ENCODE peak calls at places on chromosomes 7 and 10, in five cellular contexts. K is HCT116, L is HepG2, Q is K562, J is H1. A is an unnamed sample.

GRCh38 chr10:49177391-49178355 is 10.5 kb downstream of the TMEM273 start:
- DNase-seq in K (peak), L (peak), Q (peak), J (no peak), A (no peak)

GRCh38 chr7:128672927-128673517 is 930 bp downstream of the GARIN1A start:
- DNase-seq in K (peak), L (no peak), Q (peak), J (peak), A (peak)

GRCh38 chr10:113073549-113074189 is 123.6 kb downstream of the TCF7L2 start:
- DNase-seq in K (peak), L (peak), Q (peak), J (peak), A (peak)

GRCh38 chr7:55532150-55532917 is 40.0 kb downstream of the VOPP1 start:
- DNase-seq in K (no peak), L (no peak), Q (no peak), J (no peak), A (no peak)

GRCh38 chr10:78849115-78849514 is 219.7 kb upstream of the ZMIZ1 start:
- DNase-seq in K (no peak), L (no peak), Q (no peak), J (no peak), A (no peak)

GRCh38 chr10:43249962-43250624 is 16.8 kb downstream of the RASGEF1A start:
- DNase-seq in K (no peak), L (no peak), Q (no peak), J (no peak), A (no peak)

GRCh38 chr10:34869128-34869836 is 54.2 kb upstream of the PARD3 start:
- DNase-seq in K (no peak), L (peak), Q (no peak), J (no peak), A (no peak)

GRCh38 chr10:52566471-52567246 is 205.9 kb downstream of the MBL2 start:
- DNase-seq in K (peak), L (peak), Q (no peak), J (no peak), A (no peak)

GRCh38 chr7:23491502-23491901 is 21.2 kb upstream of the IGF2BP3 start:
- DNase-seq in K (no peak), L (no peak), Q (no peak), J (no peak), A (no peak)

GRCh38 chr10:71088054-71088453 is 124.3 kb upstream of the UNC5B start:
- DNase-seq in K (no peak), L (no peak), Q (no peak), J (no peak), A (no peak)

GRCh38 chr10:114560144-114560543 is 97.9 kb downstream of the ABLIM1 start:
- DNase-seq in K (no peak), L (no peak), Q (no peak), J (no peak), A (no peak)

GRCh38 chr7:30255096-30255769 is 29.2 kb upstream of the ZNRF2 start:
- DNase-seq in K (no peak), L (peak), Q (no peak), J (no peak), A (no peak)

GRCh38 chr7:138842111-138842510 is 44.1 kb upstream of the ATP6V0A4 start:
- DNase-seq in K (no peak), L (no peak), Q (peak), J (peak), A (peak)

GRCh38 chr10:123134915-123135414 is 805 bp upstream of the HMX3 start:
- DNase-seq in K (no peak), L (no peak), Q (peak), J (no peak), A (no peak)

GRCh38 chr7:34758111-34758601 is 100.1 kb downstream of the NPSR1 start:
- DNase-seq in K (no peak), L (peak), Q (no peak), J (no peak), A (no peak)

GRCh38 chr10:113708640-113709039 is 28.9 kb downstream of the CASP7 start:
- DNase-seq in K (no peak), L (no peak), Q (no peak), J (no peak), A (no peak)

GRCh38 chr7:55348502-55348901 is 16.6 kb upstream of the LANCL2 start:
- DNase-seq in K (no peak), L (no peak), Q (no peak), J (no peak), A (no peak)

GRCh38 chr7:26191233-26191973 is 9.1 kb downstream of the HNRNPA2B1 start:
- DNase-seq in K (no peak), L (no peak), Q (no peak), J (no peak), A (no peak)

GRCh38 chr10:9209105-9209798 is 1154.8 kb downstream of the GATA3 start:
- DNase-seq in K (peak), L (peak), Q (peak), J (peak), A (peak)

GRCh38 chr10:15451137-15452094 is 80.3 kb upstream of the FAM171A1 start:
- DNase-seq in K (no peak), L (no peak), Q (peak), J (no peak), A (no peak)

GRCh38 chr10:126115021-126115610 is 218.8 kb downstream of the FANK1 start:
- DNase-seq in K (no peak), L (no peak), Q (no peak), J (no peak), A (no peak)

GRCh38 chr7:128904381-128905197 is 5.9 kb downstream of the KCP start:
- DNase-seq in K (peak), L (peak), Q (peak), J (no peak), A (peak)

GRCh38 chr10:51369903-51370302 is 295.6 kb downstream of the PRKG1 start:
- DNase-seq in K (no peak), L (no peak), Q (no peak), J (no peak), A (no peak)

GRCh38 chr10:124232686-124233545 is 139.5 kb upstream of the CHST15 start:
- DNase-seq in K (no peak), L (no peak), Q (no peak), J (no peak), A (no peak)

GRCh38 chr10:7525314-7526016 is 114.6 kb upstream of the SFMBT2 start:
- DNase-seq in K (peak), L (peak), Q (peak), J (no peak), A (peak)

GRCh38 chr10:130800281-130800680 is 511.2 kb downstream of the TCERG1L start:
- DNase-seq in K (no peak), L (no peak), Q (no peak), J (no peak), A (no peak)

GRCh38 chr7:80060218-80060806 is 74.3 kb upstream of the GNAI1 start:
- DNase-seq in K (peak), L (peak), Q (no peak), J (no peak), A (peak)

GRCh38 chr10:60377955-60378354 is 11.7 kb downstream of the ANK3 start:
- DNase-seq in K (no peak), L (no peak), Q (no peak), J (no peak), A (no peak)

GRCh38 chr7:107152011-107152410 is 16.8 kb upstream of the HBP1 start:
- DNase-seq in K (no peak), L (no peak), Q (no peak), J (no peak), A (no peak)

GRCh38 chr10:84258034-84258695 is 13.3 kb downstream of the RGR start:
- DNase-seq in K (no peak), L (no peak), Q (no peak), J (no peak), A (no peak)

GRCh38 chr10:84261236-84261635 is 16.4 kb downstream of the RGR start:
- DNase-seq in K (no peak), L (no peak), Q (no peak), J (no peak), A (no peak)

GRCh38 chr10:84257343-84258020 is 12.6 kb downstream of the RGR start:
- DNase-seq in K (no peak), L (no peak), Q (no peak), J (no peak), A (no peak)

GRCh38 chr10:84254552-84255137 is 9.8 kb downstream of the RGR start:
- DNase-seq in K (no peak), L (no peak), Q (no peak), J (no peak), A (no peak)

DNA sequence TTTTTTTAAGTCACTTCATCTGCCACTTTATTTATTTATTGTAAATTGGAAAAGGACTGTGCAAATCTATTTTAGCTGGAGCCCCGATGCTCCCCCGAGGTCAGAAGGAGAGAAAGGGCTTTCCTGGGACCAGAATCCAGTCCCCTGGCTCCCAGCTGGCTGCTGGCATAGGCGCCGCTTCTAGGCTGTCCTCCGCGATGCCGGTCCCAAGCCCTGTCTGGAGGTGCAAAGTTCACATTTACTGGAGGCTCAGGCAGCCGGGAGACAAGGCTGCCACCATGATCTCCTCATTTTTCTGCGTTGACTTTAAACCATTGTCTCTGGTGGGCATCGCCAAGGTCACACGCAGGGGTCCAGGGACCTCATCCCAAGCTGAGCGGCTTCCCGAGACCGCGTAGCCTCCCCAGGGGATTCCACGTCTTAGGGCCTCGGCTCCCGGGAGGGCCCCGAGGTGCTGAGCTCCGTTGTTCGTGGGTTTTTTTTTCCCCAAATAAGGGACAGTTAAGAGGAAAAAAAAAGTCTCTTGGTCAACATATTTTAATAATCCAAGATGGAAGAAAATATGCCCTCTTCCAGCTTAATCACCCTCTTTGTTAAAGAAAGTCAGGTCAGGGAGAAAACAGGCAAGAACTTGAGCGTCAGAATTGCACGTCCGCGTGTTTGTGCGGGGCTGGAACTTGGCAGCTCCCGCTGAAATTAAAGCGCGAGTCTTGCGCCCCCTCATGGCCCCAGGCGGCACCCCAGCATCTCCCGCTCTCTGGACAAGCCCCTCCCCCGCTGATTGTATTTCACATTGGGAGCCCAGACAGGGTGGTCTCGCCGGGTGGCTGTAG is 11.9 kb downstream of the RGR start:
- DNase-seq in K (peak), L (peak), Q (peak), J (peak), A (no peak)
- TF ChIP-seq YY1 in K (no peak), L (no peak), Q (peak), J (no peak), A (no peak)

DNA sequence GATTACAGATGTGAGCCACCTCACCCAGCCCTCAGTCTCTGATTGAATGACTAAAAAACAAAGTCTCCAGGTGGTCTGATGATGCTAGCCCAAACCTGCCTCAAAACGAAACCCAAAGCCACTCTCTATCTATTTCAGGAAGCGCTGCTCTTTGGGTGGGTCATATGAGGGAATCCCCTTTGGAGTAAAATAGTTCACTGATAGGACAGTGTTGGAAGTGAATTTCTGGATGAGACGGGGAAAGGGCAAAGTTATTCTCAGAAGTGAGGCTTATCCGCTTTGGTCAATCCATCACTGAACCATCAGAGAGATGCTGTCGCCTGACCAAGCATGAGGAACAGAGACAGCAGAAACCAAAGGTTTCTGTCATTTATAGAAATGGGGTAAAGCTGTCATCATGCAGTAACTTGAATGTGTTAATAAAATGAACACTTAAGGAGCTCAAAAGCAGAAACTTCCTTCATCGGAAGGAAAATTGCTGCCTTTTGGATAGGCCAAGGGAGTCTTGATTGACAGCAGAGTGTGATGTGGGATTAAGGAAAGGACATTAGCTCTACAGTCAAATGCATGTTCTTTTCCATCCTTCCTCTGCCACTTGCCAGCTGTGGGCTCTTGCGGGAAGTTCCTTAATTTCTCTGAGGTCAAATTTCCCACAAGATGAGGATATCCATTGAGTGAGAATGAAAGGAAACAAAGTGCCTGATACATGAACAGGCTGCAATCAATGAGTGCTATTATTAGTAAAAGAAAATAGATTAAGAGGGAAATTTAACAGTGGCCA is 64.9 kb upstream of the C1QL3 start:
- DNase-seq in K (no peak), L (no peak), Q (no peak), J (no peak), A (no peak)
- TF ChIP-seq YY1 in K (no peak), L (no peak), Q (no peak), J (no peak), A (no peak)

DNA sequence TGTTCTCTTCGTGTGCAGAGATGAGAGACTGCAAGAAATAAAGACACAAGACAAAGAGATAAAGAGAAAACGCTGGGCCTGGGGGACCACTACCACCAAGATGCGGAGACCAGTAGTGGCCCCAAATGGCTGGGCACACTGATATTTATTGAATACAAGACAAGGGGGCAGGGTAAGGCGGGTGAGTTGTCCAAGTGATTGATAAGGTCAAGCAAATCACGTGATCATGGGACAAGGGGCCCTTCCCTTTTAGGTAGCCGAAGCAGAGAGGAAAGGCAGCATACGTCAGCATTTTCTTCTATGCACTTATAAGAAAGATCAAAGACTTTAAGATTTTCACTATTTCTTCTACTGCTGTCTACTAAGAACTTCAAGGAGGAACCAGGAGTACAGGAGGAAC is 762.1 kb downstream of the TNS3 start:
- DNase-seq in K (no peak), L (no peak), Q (no peak), J (no peak), A (no peak)
- TF ChIP-seq YY1 in K (no peak), L (no peak), Q (no peak), J (no peak), A (no peak)

GRCh38 chr7:134873253-134873652 is 93.8 kb downstream of the CALD1 start:
- DNase-seq in K (no peak), L (no peak), Q (no peak), J (no peak), A (no peak)
- TF ChIP-seq YY1 in K (no peak), L (no peak), Q (no peak), J (no peak), A (no peak)

DNA sequence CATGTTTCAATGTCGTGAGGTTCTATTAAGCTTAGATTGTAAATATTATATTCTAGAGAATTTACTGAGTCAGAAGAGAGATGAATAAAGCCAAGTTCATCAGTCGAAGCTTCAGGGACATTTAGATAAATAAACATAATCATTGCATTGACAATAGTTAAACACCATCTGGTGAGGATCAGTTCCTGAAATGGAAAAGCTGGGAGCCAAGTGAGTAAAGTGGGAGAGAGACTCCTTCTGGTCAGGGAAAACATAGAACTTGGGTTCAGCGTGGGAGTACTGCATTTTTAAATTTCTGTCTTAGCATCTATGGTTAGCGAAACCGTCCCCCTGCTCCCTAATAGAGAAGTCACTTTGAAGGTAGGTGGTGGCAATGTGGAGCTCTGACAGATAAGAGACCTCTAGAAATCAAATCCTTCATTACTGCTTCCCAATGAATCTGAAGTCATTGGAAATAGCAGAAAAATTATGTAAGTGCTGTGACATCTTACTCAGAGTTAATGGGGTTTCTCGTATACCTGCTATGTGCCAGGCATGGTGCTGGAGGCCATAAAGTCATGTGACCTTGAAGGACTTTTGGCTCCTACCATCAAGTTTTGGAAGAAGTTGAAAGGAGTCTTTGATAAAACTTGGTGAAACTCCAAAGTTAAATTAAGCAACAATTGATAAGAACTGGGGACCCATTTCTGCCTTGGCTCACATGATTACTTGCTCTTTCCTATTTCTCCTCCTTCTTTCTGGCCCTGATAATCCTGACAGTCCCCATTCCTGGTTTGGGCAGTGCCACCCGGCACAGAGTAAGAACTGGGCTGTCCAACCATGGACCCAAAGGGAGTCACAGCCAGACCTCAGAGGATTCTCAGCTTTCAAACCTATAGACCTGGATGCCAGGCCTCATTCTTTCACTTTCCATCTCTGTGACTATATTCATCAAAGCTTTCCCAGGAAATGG is 211.2 kb downstream of the C7orf25 start:
- DNase-seq in K (no peak), L (no peak), Q (no peak), J (no peak), A (no peak)
- TF ChIP-seq YY1 in K (no peak), L (no peak), Q (no peak), J (no peak), A (no peak)

GRCh38 chr10:131946880-131947279 is 34.8 kb downstream of the BNIP3 start:
- DNase-seq in K (no peak), L (no peak), Q (no peak), J (no peak), A (no peak)
- TF ChIP-seq YY1 in K (no peak), L (no peak), Q (no peak), J (no peak), A (no peak)

DNA sequence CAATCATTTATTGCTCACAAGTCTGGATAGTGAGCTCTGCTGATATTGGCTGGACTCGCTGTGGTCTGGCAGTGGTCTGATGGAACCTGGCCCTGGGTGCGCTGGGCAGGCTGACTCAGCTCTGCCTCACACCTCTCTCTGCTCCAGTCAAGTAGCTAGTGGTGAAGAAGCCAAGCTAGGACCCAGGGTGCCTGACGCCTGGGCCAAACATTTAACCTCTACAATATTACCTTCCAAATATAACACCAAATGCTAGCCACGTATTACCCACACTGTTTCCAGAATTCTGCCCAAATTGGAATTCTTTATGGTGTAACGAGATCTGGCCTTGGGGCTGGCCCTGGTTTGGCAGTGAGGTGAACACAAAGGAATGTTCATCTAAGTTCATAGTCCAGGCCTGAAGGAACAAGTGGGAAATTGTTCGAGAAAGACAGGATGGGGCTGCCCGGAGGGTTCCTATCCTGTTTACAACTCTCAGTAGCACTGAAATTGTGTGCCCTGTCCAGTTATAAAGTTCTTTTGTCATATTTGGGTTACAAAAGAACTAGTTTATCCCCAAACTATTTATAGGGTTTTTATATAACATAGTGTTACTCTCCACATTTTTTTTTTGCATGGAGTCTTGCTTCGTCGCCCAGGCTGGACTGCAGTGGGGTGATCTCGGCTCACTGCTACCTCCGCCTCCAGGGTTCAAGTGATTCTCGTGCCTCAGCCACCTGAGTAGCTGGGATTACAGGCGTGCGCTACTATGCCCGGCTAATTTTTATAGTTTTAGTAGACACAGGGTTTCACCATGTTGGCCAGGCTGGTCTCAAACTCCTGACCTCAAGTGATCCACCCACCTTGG is 16.3 kb downstream of the OR2AE1 start:
- DNase-seq in K (no peak), L (peak), Q (no peak), J (no peak), A (no peak)
- TF ChIP-seq YY1 in K (no peak), L (no peak), Q (no peak), J (no peak), A (no peak)

A was measured in NT2/D1.